ENCODE peak calls at places on chromosomes 11 and 22, in ten cellular contexts. I is stomach, Z is A549, J is uterus, U is suprapubic skin, X is spleen, G is tibial nerve, S is NB4, A is IMR-90, N is heart left ventricle. B is an unnamed sample.

GRCh38 chr22:30556388-30556787 is 9.8 kb upstream of the SEC14L6 start:
- DNase-seq in I (no peak), Z (peak), J (no peak), U (no peak), X (no peak), G (no peak), S (no peak), A (no peak), N (no peak), B (no peak)

GRCh38 chr11:86469491-86470388 is 95.1 kb downstream of the CCDC81 start:
- DNase-seq in I (no peak), Z (no peak), J (no peak), U (no peak), X (no peak), G (no peak), S (no peak), A (no peak), N (no peak), B (no peak)

GRCh38 chr11:112481893-112482292 is 221.2 kb upstream of the PLET1 start:
- DNase-seq in I (no peak), Z (no peak), J (no peak), U (no peak), X (no peak), G (no peak), S (no peak), A (no peak), N (no peak), B (no peak)

GRCh38 chr11:101582242-101583052 is 1.4 kb downstream of the TRPC6 start:
- DNase-seq in I (no peak), Z (peak), J (peak), U (no peak), X (peak), G (no peak), S (no peak), A (peak), N (peak), B (no peak)

GRCh38 chr22:46377566-46378498 is 42.3 kb downstream of the TRMU start:
- DNase-seq in I (peak), Z (peak), J (no peak), U (no peak), X (no peak), G (no peak), S (no peak), A (no peak), N (peak), B (no peak)

GRCh38 chr11:120792306-120792705 is 231.6 kb upstream of the TBCEL start:
- DNase-seq in I (no peak), Z (no peak), J (no peak), U (peak), X (no peak), G (no peak), S (no peak), A (no peak), N (no peak), B (no peak)

GRCh38 chr22:31538815-31539214 is 42.5 kb downstream of the SFI1 start:
- DNase-seq in I (no peak), Z (no peak), J (no peak), U (no peak), X (no peak), G (no peak), S (no peak), A (no peak), N (no peak), B (no peak)

GRCh38 chr11:72591785-72592490 is 82.3 kb downstream of the PDE2A start:
- DNase-seq in I (no peak), Z (no peak), J (no peak), U (no peak), X (no peak), G (no peak), S (no peak), A (no peak), N (no peak), B (no peak)

GRCh38 chr11:113331436-113331835 is 17.1 kb downstream of the TTC12 start:
- DNase-seq in I (no peak), Z (no peak), J (no peak), U (no peak), X (no peak), G (no peak), S (no peak), A (no peak), N (no peak), B (no peak)

GRCh38 chr11:69361048-69361447 is 67.1 kb downstream of the MYEOV start:
- DNase-seq in I (no peak), Z (no peak), J (no peak), U (peak), X (no peak), G (no peak), S (no peak), A (no peak), N (no peak), B (no peak)

GRCh38 chr11:110022548-110022947 is 70.6 kb upstream of the ZC3H12C start:
- DNase-seq in I (no peak), Z (no peak), J (no peak), U (no peak), X (no peak), G (no peak), S (no peak), A (peak), N (no peak), B (no peak)

GRCh38 chr22:22720201-22720723 is 75.8 kb downstream of the GGTLC2 start:
- DNase-seq in I (no peak), Z (peak), J (no peak), U (no peak), X (no peak), G (peak), S (peak), A (peak), N (no peak), B (no peak)

GRCh38 chr11:112318193-112318592 is 57.5 kb upstream of the PLET1 start:
- DNase-seq in I (no peak), Z (peak), J (no peak), U (no peak), X (no peak), G (no peak), S (no peak), A (peak), N (no peak), B (no peak)

GRCh38 chr11:19842505-19842904 is 129.9 kb downstream of the NAV2 start:
- DNase-seq in I (no peak), Z (no peak), J (no peak), U (no peak), X (no peak), G (no peak), S (no peak), A (no peak), N (no peak), B (no peak)

GRCh38 chr11:35844579-35844978 is 99.3 kb upstream of the LDLRAD3 start:
- DNase-seq in I (no peak), Z (no peak), J (no peak), U (no peak), X (no peak), G (no peak), S (no peak), A (no peak), N (no peak), B (no peak)

GRCh38 chr11:44761546-44761961 is 34.8 kb downstream of the TSPAN18 start:
- DNase-seq in I (no peak), Z (no peak), J (peak), U (no peak), X (no peak), G (no peak), S (no peak), A (no peak), N (no peak), B (no peak)

GRCh38 chr11:24645563-24645962 is 148.7 kb downstream of the LUZP2 start:
- DNase-seq in I (no peak), Z (no peak), J (no peak), U (no peak), X (no peak), G (no peak), S (no peak), A (no peak), N (no peak), B (no peak)

GRCh38 chr11:2655834-2656622 is 43.8 kb downstream of the KCNQ1OT1 start:
- DNase-seq in I (no peak), Z (peak), J (no peak), U (no peak), X (no peak), G (no peak), S (no peak), A (peak), N (no peak), B (no peak)

GRCh38 chr22:31173386-31174145 is 13.6 kb downstream of the RNF185 start:
- DNase-seq in I (no peak), Z (peak), J (no peak), U (no peak), X (no peak), G (no peak), S (no peak), A (peak), N (no peak), B (no peak)

GRCh38 chr11:67627788-67628624 is 1.7 kb downstream of the NUDT8 start:
- DNase-seq in I (no peak), Z (no peak), J (no peak), U (peak), X (peak), G (no peak), S (no peak), A (no peak), N (peak), B (no peak)

GRCh38 chr22:36160499-36160942 is at the start of gene APOL3:
- DNase-seq in I (peak), Z (no peak), J (peak), U (peak), X (peak), G (peak), S (no peak), A (peak), N (peak), B (peak)

GRCh38 chr11:59879534-59879933 is 952 bp downstream of the OOSP3 start:
- DNase-seq in I (no peak), Z (no peak), J (no peak), U (no peak), X (no peak), G (no peak), S (no peak), A (no peak), N (no peak), B (no peak)

GRCh38 chr22:17167486-17167885 is 8.4 kb upstream of the HDHD5 start:
- DNase-seq in I (peak), Z (no peak), J (no peak), U (no peak), X (no peak), G (no peak), S (no peak), A (no peak), N (peak), B (no peak)

GRCh38 chr22:20793386-20794131 is 19.6 kb downstream of the SERPIND1 start:
- DNase-seq in I (no peak), Z (no peak), J (no peak), U (no peak), X (no peak), G (no peak), S (no peak), A (no peak), N (no peak), B (no peak)

GRCh38 chr22:50581950-50582561 is 593 bp downstream of the CHKB start:
- DNase-seq in I (no peak), Z (no peak), J (no peak), U (no peak), X (no peak), G (no peak), S (peak), A (no peak), N (no peak), B (no peak)

GRCh38 chr11:114025329-114025907 is 34.1 kb upstream of the ZBTB16 start:
- DNase-seq in I (no peak), Z (no peak), J (no peak), U (peak), X (no peak), G (no peak), S (no peak), A (no peak), N (no peak), B (no peak)

GRCh38 chr22:21961886-21962654 is 9.4 kb upstream of the PPM1F start:
- DNase-seq in I (peak), Z (peak), J (no peak), U (peak), X (no peak), G (no peak), S (no peak), A (peak), N (no peak), B (peak)

GRCh38 chr11:112163875-112164521 is at the start of gene IL18:
- DNase-seq in I (peak), Z (peak), J (no peak), U (peak), X (peak), G (peak), S (peak), A (no peak), N (peak), B (no peak)

GRCh38 chr11:105447936-105448702 is 161.8 kb upstream of the GRIA4 start:
- DNase-seq in I (no peak), Z (no peak), J (no peak), U (no peak), X (peak), G (no peak), S (no peak), A (no peak), N (no peak), B (no peak)

GRCh38 chr11:19311306-19312030 is 70.7 kb upstream of the E2F8 start:
- DNase-seq in I (peak), Z (peak), J (peak), U (no peak), X (no peak), G (peak), S (peak), A (peak), N (peak), B (peak)

GRCh38 chr11:29200776-29201574 is 815.9 kb downstream of the KCNA4 start:
- DNase-seq in I (no peak), Z (no peak), J (no peak), U (no peak), X (no peak), G (no peak), S (no peak), A (no peak), N (no peak), B (no peak)

DNA sequence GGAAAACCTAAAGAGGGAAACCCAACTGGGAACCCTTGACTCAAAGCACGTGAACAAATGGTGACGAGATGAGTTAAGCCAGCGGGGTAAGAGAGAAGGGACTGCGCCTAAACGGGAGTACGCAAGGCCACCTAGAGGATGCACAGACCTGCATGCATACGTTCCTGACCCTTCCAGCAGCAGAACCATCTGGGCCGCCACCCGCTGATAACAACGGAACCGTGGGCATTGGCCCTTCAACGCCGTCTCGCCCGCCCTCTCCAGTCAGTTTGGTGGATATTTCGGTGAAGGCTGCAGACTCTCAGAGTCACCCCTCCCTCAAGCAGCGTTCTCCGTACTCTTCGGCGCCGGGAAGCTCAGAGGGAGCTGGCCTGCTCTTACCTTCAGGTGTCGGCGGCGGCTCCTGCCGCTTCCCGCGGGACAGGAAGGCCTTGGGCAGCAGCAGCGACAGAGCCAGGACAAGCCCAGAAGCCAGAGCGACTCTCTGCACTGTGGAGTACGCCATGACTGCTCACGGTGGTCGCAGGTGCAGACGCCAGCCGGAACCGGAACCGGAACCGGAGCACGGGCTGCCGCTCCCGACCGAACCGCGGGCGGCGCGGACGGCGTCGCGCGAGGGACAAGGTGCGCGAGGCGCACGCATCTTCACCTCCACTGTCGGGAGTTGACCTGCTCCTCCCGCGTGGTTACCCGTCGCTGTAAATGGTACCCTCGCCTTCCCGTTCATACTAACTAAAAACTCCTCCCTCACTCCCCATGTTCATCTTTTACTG is at the start of gene RIC3:
- DNase-seq in I (peak), Z (peak), J (peak), U (no peak), X (peak), G (no peak), S (no peak), A (no peak), N (no peak), B (peak)
- TF ChIP-seq POLR2A in I (no peak), Z (no peak), J (no peak), U (no peak), X (no peak), G (no peak), S (no peak), A (no peak), N (no peak), B (no peak)

DNA sequence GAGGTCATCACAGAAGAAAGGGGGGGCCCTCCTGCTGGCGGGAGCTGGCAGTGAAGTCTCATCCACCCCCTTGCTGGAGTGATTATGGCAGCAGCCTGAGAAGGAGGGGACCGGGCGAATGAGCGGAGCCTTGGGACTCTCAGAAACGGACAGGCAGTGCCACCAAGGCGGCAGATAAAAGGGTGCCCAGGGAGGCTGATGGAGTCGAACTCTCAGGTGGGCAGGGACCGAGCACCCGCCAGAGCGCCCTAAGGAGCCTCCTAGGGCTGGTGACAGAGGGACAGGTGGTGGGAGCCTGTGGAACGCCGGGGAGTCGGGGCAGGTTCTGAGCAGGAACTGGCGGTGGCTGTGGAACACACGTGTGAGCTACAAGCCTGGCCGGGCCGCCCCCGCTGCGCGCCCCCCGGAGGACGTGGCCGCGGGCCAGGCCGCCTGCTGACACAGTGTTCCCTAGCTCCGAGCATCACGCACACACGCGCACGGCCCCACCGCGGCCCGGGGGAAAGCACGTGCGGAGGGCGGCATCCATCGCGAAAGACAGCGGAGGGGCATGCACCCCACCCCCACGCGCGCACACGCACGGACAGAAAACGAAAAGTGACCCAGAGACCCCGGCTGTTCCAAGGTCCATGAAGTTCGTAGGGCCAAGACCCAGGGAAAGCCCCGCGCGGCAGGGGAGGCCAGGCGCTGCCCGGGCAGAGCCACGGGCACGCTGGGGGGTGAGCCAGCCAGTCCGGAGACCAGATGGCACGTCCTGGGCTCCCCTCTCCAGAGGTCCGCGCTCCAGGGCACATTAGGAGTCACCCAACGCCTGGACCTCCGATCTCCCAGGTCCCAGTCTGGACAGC is 1.0 kb downstream of the VWCE start:
- DNase-seq in I (peak), Z (peak), J (peak), U (peak), X (peak), G (peak), S (peak), A (peak), N (peak), B (no peak)
- TF ChIP-seq POLR2A in I (no peak), Z (no peak), J (no peak), U (no peak), X (no peak), G (no peak), S (no peak), A (no peak), N (no peak), B (no peak)

DNA sequence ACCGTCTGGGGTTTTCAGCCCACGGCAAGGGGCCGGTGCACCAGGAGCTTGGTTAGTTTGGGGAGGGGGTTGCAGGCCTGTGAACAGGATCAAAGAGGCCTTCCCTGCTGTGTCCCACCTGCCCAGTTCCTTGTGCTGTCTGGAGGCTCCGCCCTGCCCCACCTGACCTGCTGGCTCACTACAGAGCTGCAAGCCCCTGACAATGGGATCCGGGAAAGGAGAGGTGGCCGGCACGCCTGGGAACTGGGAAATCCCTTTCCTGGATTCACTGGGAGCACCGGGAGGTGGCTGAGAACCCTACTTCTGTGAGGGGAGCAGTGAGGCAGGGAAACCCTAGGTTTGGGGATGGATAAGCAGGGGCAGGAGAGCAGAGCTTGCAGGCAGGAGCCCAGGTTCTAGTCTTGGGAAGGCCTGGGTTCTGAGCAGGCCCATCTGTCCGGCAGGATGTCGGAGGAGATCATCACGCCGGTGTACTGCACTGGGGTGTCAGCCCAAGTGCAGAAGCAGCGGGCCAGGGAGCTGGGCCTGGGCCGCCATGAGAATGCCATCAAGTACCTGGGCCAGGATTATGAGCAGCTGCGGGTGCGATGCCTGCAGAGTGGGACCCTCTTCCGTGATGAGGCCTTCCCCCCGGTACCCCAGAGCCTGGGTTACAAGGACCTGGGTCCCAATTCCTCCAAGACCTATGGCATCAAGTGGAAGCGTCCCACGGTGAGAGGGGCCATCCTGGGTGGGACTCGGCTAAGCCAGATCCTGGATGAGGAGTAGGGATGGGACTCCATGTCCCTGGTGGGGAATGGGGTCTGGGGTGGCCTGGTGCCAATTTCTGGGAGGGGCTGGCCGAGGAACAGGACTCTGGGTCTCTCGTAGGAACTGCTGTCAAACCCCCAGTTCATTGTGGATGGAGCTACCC is 786 bp downstream of the CAPN1 start:
- DNase-seq in I (peak), Z (peak), J (no peak), U (no peak), X (peak), G (peak), S (no peak), A (no peak), N (peak), B (peak)
- TF ChIP-seq POLR2A in I (no peak), Z (no peak), J (no peak), U (no peak), X (no peak), G (no peak), S (no peak), A (no peak), N (no peak), B (no peak)

DNA sequence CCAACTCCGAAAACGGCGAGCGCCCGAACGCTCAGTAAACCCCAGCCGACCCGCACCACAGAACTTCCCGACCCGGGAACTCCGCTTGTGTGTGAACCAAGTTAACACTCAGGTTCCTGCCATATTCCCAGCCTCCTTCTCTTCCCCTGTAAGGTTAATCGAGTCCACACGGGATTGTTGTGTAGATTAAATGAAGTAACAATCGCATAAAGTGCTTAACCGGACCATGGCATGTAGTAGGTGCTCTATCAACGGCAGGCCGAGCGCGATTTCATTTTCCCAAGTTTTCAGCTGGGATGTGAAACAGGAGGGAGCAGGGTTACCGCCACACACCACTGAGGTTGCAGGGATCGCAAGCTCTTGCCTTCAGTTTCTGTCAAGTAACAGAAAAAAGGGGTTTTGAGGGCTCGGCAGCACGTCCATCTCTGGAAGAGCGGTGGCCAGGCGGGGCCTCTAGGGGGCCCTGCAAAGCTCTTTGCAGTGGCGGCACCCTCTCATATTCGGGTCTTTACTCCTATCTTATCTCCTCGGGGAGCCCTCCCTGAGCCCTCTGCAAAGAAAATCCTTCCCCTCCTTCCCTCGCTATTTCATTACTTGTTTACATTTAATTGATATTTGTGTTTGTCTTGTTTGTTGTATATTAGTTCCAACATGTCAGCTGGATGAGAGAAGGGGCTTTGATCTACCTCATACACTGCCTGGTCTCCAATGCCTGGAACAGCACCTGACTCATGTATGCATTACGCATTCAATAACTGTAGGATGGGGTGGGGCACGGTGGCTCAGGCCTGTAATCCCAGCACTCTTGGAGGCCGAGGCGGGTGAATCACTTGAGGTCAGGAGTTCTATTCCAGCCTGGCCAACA is 792 bp upstream of the PLEKHA7 start:
- DNase-seq in I (peak), Z (peak), J (no peak), U (no peak), X (no peak), G (peak), S (no peak), A (no peak), N (no peak), B (no peak)
- TF ChIP-seq POLR2A in I (no peak), Z (no peak), J (no peak), U (no peak), X (no peak), G (no peak), S (no peak), A (no peak), N (no peak), B (no peak)